ENCODE peak calls at places on chromosomes 12 and 14, in eight cellular contexts. T is upper lobe of left lung, W is HCT116, F is fibroblast of lung, G is ascending aorta, J is adipocyte, V is neuronal stem cell, X is GM23248. Z is an unnamed sample.

GRCh38 chr12:3371018-3371417 is 120.0 kb upstream of the PRMT8 start:
- DNase-seq in T (no peak), W (no peak), F (no peak), G (no peak), J (no peak), V (no peak), X (no peak), Z (no peak)

GRCh38 chr12:131192951-131193350 is 239.2 kb downstream of the ADGRD1 start:
- DNase-seq in T (no peak), W (no peak), F (no peak), G (peak; percentile 25), J (no peak), V (no peak), X (no peak), Z (no peak)

GRCh38 chr12:8890313-8891084 is 23.8 kb upstream of the PHC1 start:
- DNase-seq in T (peak; percentile 27), W (no peak), F (peak; percentile 50), G (no peak), J (peak; percentile 85), V (peak; percentile 74), X (peak; percentile 60), Z (peak; percentile 60)

GRCh38 chr12:114777052-114777451 is 93.1 kb upstream of the TBX3 start:
- DNase-seq in T (no peak), W (no peak), F (peak; percentile 53), G (no peak), J (peak; percentile 34), V (no peak), X (peak; percentile 60), Z (no peak)

GRCh38 chr14:53855574-53855973 is 101.1 kb downstream of the BMP4 start:
- DNase-seq in T (no peak), W (no peak), F (no peak), G (no peak), J (no peak), V (no peak), X (no peak), Z (no peak)

GRCh38 chr14:29858299-29858698 is 69.3 kb downstream of the PRKD1 start:
- DNase-seq in T (no peak), W (no peak), F (no peak), G (no peak), J (no peak), V (no peak), X (no peak), Z (no peak)

GRCh38 chr14:100735271-100735670 is 8.6 kb downstream of the DLK1 start:
- DNase-seq in T (no peak), W (no peak), F (no peak), G (no peak), J (no peak), V (no peak), X (no peak), Z (no peak)

GRCh38 chr14:99575043-99576023 is 28.7 kb downstream of the CCDC85C start:
- DNase-seq in T (peak; percentile 88), W (no peak), F (no peak), G (no peak), J (no peak), V (no peak), X (peak; percentile 41), Z (peak; percentile 82)

GRCh38 chr12:14841761-14842160 is 1.6 kb downstream of the ART4 start:
- DNase-seq in T (peak; percentile 48), W (no peak), F (peak; percentile 28), G (peak; percentile 91), J (peak; percentile 76), V (no peak), X (peak; percentile 61), Z (no peak)

DNA sequence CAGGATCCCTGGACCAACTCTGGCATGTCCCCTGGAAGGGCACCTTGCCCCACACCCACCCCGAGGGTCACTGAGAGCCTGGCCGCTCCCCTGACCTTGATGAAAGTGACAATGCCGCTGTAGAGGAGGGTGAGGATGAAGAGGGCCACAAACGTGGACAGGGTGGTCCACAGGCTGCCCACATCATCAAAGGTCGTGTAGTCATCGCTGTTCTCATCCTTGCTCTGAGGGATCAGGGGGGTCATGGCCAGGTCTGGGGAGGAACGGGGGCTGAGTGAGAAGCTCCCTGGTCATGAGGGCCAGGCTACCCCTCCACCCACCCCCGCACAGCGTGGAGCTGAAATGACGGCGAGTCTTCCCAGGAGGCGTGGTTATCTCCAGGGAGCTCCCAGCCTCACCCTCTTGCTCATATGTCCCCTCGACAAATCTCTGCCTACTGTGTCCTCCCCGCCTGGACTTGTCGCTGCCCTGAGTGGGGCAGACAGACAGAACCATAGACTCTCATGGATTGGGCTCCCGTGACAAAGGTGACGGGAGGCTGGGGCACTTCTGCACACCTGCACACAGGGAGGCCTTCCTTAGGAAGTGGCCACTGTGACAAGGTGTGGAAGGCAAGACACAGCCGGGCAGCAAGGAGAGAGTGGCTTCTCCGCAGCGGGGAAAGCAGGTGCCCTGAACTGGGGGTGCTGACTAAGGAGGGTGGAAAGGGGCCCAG is 311.1 kb downstream of the TMEM121 start:
- DNase-seq in T (no peak), W (no peak), F (no peak), G (no peak), J (no peak), V (no peak), X (no peak), Z (no peak)
- H3K9me3 ChIP-seq in T (no peaks in the 10 kb centered on the region), W (no peaks in the 10 kb centered on the region), F (no peaks in the 10 kb centered on the region), G (no peaks in the 10 kb centered on the region), J (no peaks in the 10 kb centered on the region), V (no peaks in the 10 kb centered on the region), X (no peaks in the 10 kb centered on the region), Z (no peaks in the 10 kb centered on the region)

GRCh38 chr14:91466192-91466591 is 43.9 kb downstream of the PPP4R3A start:
- DNase-seq in T (no peak), W (no peak), F (no peak), G (no peak), J (no peak), V (no peak), X (no peak), Z (no peak)

GRCh38 chr14:91473046-91473445 is 37.1 kb downstream of the PPP4R3A start:
- DNase-seq in T (no peak), W (no peak), F (no peak), G (no peak), J (no peak), V (no peak), X (no peak), Z (no peak)

GRCh38 chr14:91464615-91465205 is 45.4 kb downstream of the PPP4R3A start:
- DNase-seq in T (no peak), W (no peak), F (no peak), G (no peak), J (no peak), V (peak; percentile 12), X (no peak), Z (no peak)

DNA sequence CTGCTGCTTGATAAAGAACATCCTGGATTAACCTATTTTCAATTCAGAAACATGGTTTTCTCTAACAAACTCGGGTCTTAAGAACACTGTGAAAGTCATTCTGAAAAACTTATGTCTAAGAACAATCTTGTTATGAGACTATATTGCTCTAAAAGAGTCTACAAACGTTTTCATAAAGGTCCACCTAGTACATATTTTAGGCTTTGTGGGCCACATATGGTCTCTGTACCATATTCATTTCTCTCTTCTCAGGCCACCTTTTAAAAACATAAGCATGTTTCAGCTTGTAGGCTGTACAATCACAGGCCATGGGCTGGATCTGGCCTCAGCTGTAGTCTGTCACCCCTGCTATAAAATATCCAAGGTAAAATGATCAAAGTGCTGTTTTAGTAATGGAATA is 39.9 kb downstream of the PPP4R3A start:
- DNase-seq in T (no peak), W (no peak), F (no peak), G (no peak), J (no peak), V (no peak), X (no peak), Z (no peak)
- H3K4me3 ChIP-seq in T (no peak overlapping the region), W (no peak overlapping the region), F (no peak overlapping the region), G (no peak overlapping the region), J (no peak overlapping the region), V (no peak overlapping the region), X (no peak overlapping the region), Z (no peak overlapping the region)

GRCh38 chr14:104307627-104308401 is 169.4 kb downstream of the KIF26A start:
- DNase-seq in T (no peak), W (no peak), F (no peak), G (no peak), J (no peak), V (no peak), X (no peak), Z (peak; percentile 3)
- H3K9me3 ChIP-seq in T (no peaks in the 10 kb centered on the region), W (peaks cover 5% of the 10 kb centered on the region), F (no peaks in the 10 kb centered on the region), G (no peaks in the 10 kb centered on the region), J (no peaks in the 10 kb centered on the region), V (no peaks in the 10 kb centered on the region), X (no peaks in the 10 kb centered on the region), Z (peaks cover 3% of the 10 kb centered on the region)

GRCh38 chr12:751192-751827 is 1.1 kb upstream of the WNK1 start:
- DNase-seq in T (peak; percentile 96), W (peak; percentile 93), F (peak; percentile 96), G (peak; percentile 96), J (peak; percentile 98), V (peak; percentile 96), X (peak; percentile 99), Z (peak; percentile 95)
- H3K4me3 ChIP-seq in T (no peak overlapping the region), W (peak overlapping the region; percentile 75), F (peak overlapping the region; percentile 50), G (peak overlapping the region; percentile 90), J (peak overlapping the region; percentile 83), V (no peak overlapping the region), X (peak overlapping the region; percentile 95), Z (peak overlapping the region; percentile 77)

DNA sequence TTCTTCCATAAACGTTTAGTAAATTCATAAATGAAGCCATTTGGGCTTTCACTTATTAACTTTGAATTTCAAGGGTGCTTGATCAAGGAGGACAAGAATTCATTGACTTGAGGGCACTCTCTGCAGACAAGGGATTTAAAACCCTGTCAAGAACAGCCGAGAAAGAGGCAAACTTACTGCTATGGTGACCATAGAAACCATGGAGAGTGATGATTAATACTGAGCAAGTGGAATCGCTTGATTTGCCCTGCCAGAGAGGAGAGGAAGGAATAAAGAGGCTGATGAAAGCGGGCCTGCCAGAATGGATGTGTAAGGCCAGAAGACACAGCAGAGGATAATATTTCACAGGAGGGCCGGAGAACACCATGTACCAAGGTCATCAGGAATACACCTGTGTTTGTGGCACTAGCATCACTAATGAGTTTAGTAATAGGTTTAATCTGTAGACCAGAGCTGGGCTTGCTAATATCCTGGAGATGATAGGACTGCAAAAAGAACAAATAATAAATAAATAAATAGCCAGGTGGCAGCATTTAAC is 221.8 kb upstream of the DCN start:
- DNase-seq in T (no peak), W (no peak), F (no peak), G (no peak), J (no peak), V (no peak), X (no peak), Z (no peak)
- H3K9me3 ChIP-seq in T (no peaks in the 10 kb centered on the region), W (no peaks in the 10 kb centered on the region), F (no peaks in the 10 kb centered on the region), G (no peaks in the 10 kb centered on the region), J (no peaks in the 10 kb centered on the region), V (peaks cover 2% of the 10 kb centered on the region), X (no peaks in the 10 kb centered on the region), Z (no peaks in the 10 kb centered on the region)

GRCh38 chr12:122399592-122400373 is 22.7 kb downstream of the CLIP1 start:
- DNase-seq in T (peak; percentile 92), W (peak; percentile 83), F (peak; percentile 94), G (peak; percentile 94), J (peak; percentile 94), V (peak; percentile 63), X (peak; percentile 95), Z (peak; percentile 59)
- H3K4me3 ChIP-seq in T (no peak overlapping the region), W (peak overlapping the region; percentile 53), F (no peak overlapping the region), G (peak overlapping the region; percentile 44), J (peak overlapping the region; percentile 69), V (no peak overlapping the region), X (peak overlapping the region; percentile 58), Z (no peak overlapping the region)

DNA sequence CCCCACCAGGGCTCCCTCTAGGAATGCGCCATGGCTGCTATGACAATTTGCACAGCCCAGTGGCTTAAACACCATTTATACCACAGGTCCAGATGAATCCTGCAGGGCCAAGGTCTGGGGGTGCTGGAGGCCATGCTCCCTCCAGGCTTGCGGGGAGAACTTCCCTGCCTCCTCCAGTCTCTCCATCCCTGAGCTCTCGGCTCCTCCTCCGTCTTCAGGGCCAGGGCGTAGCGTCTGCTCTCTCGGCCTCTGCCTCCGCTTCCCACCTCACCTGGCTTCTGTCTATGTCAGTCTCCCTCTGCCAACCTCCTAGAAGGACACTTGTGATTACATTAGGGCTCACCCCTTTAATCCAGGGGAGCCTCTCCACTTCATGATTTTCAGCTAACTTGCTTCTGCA is 401.3 kb downstream of the TMEM121 start:
- DNase-seq in T (peak; percentile 7), W (no peak), F (no peak), G (peak; percentile 43), J (no peak), V (no peak), X (no peak), Z (no peak)
- H3K9me3 ChIP-seq in T (no peaks in the 10 kb centered on the region), W (no peaks in the 10 kb centered on the region), F (no peaks in the 10 kb centered on the region), G (no peaks in the 10 kb centered on the region), J (no peaks in the 10 kb centered on the region), V (no peaks in the 10 kb centered on the region), X (no peaks in the 10 kb centered on the region), Z (no peaks in the 10 kb centered on the region)